ENCODE peak calls at places on chromosomes 6 and 20, in six cellular contexts. One of them, this sample, is unnamed.
A peak's percentile ranks its signal among the peaks of the same experiment; 100 is the strongest.

GRCh38 chr6:98467091-98467490 is 367.3 kb upstream of the POU3F2 start:
- DNase-seq in uterus: no peak
- DNase-seq in left ventricle myocardium inferior: no peak
- DNase-seq in cardiac muscle cell: no peak
- DNase-seq in pancreas: no peak
- DNase-seq in mesendoderm: peak; percentile 77
- DNase-seq in this sample: no peak

GRCh38 chr6:90790696-90791095 is 203.8 kb upstream of the MAP3K7 start:
- DNase-seq in cardiac muscle cell: peak; percentile 30
- DNase-seq in left ventricle myocardium inferior: no peak
- DNase-seq in uterus: no peak
- DNase-seq in pancreas: no peak
- DNase-seq in mesendoderm: no peak
- DNase-seq in this sample: no peak

GRCh38 chr20:47875302-47876025 is 90.2 kb upstream of the SULF2 start:
- DNase-seq in pancreas: no peak
- DNase-seq in cardiac muscle cell: peak; percentile 65
- DNase-seq in left ventricle myocardium inferior: no peak
- DNase-seq in uterus: no peak
- DNase-seq in mesendoderm: no peak
- DNase-seq in this sample: no peak

GRCh38 chr20:53099851-53100250 is 127.7 kb downstream of the TSHZ2 start:
- DNase-seq in uterus: no peak
- DNase-seq in mesendoderm: no peak
- DNase-seq in left ventricle myocardium inferior: no peak
- DNase-seq in pancreas: no peak
- DNase-seq in cardiac muscle cell: peak; percentile 20
- DNase-seq in this sample: no peak

GRCh38 chr20:3250091-3250504 is 11.1 kb upstream of the SLC4A11 start:
- DNase-seq in pancreas: no peak
- DNase-seq in mesendoderm: peak; percentile 91
- DNase-seq in uterus: no peak
- DNase-seq in cardiac muscle cell: no peak
- DNase-seq in left ventricle myocardium inferior: no peak
- DNase-seq in this sample: no peak

GRCh38 chr20:361562-361961 is 14.7 kb downstream of the NRSN2 start:
- DNase-seq in mesendoderm: no peak
- DNase-seq in pancreas: no peak
- DNase-seq in uterus: no peak
- DNase-seq in left ventricle myocardium inferior: no peak
- DNase-seq in cardiac muscle cell: no peak
- DNase-seq in this sample: no peak

GRCh38 chr6:116323863-116324262 is 44.1 kb upstream of the TSPYL1 start:
- DNase-seq in mesendoderm: no peak
- DNase-seq in cardiac muscle cell: no peak
- DNase-seq in left ventricle myocardium inferior: no peak
- DNase-seq in uterus: no peak
- DNase-seq in pancreas: no peak
- DNase-seq in this sample: no peak

GRCh38 chr20:47982574-47983360 is 197.5 kb upstream of the SULF2 start:
- DNase-seq in cardiac muscle cell: no peak
- DNase-seq in uterus: no peak
- DNase-seq in left ventricle myocardium inferior: no peak
- DNase-seq in mesendoderm: no peak
- DNase-seq in pancreas: no peak
- DNase-seq in this sample: no peak

GRCh38 chr6:5389086-5389745 is 127.9 kb downstream of the FARS2 start:
- DNase-seq in cardiac muscle cell: no peak
- DNase-seq in pancreas: no peak
- DNase-seq in left ventricle myocardium inferior: no peak
- DNase-seq in uterus: no peak
- DNase-seq in mesendoderm: no peak
- DNase-seq in this sample: no peak

GRCh38 chr20:64246616-64247311 is 8.8 kb upstream of the PCMTD2 start:
- DNase-seq in pancreas: peak; percentile 44
- DNase-seq in cardiac muscle cell: no peak
- DNase-seq in mesendoderm: no peak
- DNase-seq in left ventricle myocardium inferior: no peak
- DNase-seq in uterus: no peak
- DNase-seq in this sample: peak; percentile 32

GRCh38 chr20:61926253-61926613 is 139.4 kb downstream of the TAF4 start:
- DNase-seq in uterus: no peak
- DNase-seq in cardiac muscle cell: no peak
- DNase-seq in mesendoderm: no peak
- DNase-seq in pancreas: no peak
- DNase-seq in left ventricle myocardium inferior: no peak
- DNase-seq in this sample: no peak

GRCh38 chr6:158174024-158174423 is 5.9 kb downstream of the GTF2H5 start:
- DNase-seq in uterus: no peak
- DNase-seq in left ventricle myocardium inferior: no peak
- DNase-seq in cardiac muscle cell: no peak
- DNase-seq in pancreas: no peak
- DNase-seq in mesendoderm: no peak
- DNase-seq in this sample: no peak

GRCh38 chr6:158174514-158174913 is 6.4 kb downstream of the GTF2H5 start:
- DNase-seq in pancreas: no peak
- DNase-seq in uterus: no peak
- DNase-seq in left ventricle myocardium inferior: no peak
- DNase-seq in cardiac muscle cell: peak; percentile 94
- DNase-seq in mesendoderm: no peak
- DNase-seq in this sample: no peak

GRCh38 chr6:158172001-158172400 is 3.9 kb downstream of the GTF2H5 start:
- DNase-seq in uterus: no peak
- DNase-seq in cardiac muscle cell: no peak
- DNase-seq in left ventricle myocardium inferior: no peak
- DNase-seq in mesendoderm: no peak
- DNase-seq in pancreas: no peak
- DNase-seq in this sample: no peak

GRCh38 chr6:158168054-158168303 is at the start of gene SERAC1:
- DNase-seq in mesendoderm: no peak
- DNase-seq in cardiac muscle cell: no peak
- DNase-seq in left ventricle myocardium inferior: no peak
- DNase-seq in uterus: no peak
- DNase-seq in pancreas: no peak
- DNase-seq in this sample: no peak

DNA sequence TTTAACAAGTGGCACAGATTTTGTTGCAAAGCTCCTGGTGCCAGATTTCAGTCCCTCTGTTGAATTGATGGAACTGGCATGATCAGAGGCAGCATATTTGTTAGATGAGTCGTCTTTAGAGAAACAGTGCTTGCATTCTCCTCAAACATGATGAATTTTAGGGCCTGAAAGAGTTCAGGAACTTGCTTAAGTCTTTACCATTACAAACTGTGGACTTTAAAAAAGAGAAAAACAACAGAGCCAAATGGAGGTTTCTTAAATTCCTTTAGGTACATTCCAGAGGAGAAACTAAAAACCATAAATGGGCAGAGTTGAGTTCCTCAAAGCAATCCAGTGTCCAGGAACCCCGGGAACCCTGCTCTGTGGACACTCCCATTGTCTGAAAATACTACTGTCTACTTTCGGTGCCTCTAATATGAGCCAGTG is 2.5 kb downstream of the GTF2H5 start:
- DNase-seq in cardiac muscle cell: peak; percentile 84
- DNase-seq in pancreas: no peak
- DNase-seq in mesendoderm: peak; percentile 68
- DNase-seq in left ventricle myocardium inferior: no peak
- DNase-seq in uterus: no peak
- DNase-seq in this sample: no peak
- H3K4me3 ChIP-seq in cardiac muscle cell: no peak overlapping the region
- H3K4me3 ChIP-seq in pancreas: no peak overlapping the region
- H3K4me3 ChIP-seq in mesendoderm: no peak overlapping the region
- H3K4me3 ChIP-seq in left ventricle myocardium inferior: no peak overlapping the region
- H3K4me3 ChIP-seq in uterus: no peak overlapping the region
- H3K4me3 ChIP-seq in this sample: no peak overlapping the region

GRCh38 chr6:9126845-9127560 is 691.7 kb upstream of the SLC35B3 start:
- DNase-seq in uterus: no peak
- DNase-seq in mesendoderm: no peak
- DNase-seq in left ventricle myocardium inferior: no peak
- DNase-seq in pancreas: no peak
- DNase-seq in cardiac muscle cell: peak; percentile 69
- DNase-seq in this sample: no peak
- H3K27me3 ChIP-seq in uterus: no peaks in the 10 kb centered on the region
- H3K27me3 ChIP-seq in mesendoderm: no peaks in the 10 kb centered on the region
- H3K27me3 ChIP-seq in left ventricle myocardium inferior: no peaks in the 10 kb centered on the region
- H3K27me3 ChIP-seq in pancreas: no peaks in the 10 kb centered on the region
- H3K27me3 ChIP-seq in cardiac muscle cell: no peaks in the 10 kb centered on the region
- H3K27me3 ChIP-seq in this sample: no peaks in the 10 kb centered on the region

DNA sequence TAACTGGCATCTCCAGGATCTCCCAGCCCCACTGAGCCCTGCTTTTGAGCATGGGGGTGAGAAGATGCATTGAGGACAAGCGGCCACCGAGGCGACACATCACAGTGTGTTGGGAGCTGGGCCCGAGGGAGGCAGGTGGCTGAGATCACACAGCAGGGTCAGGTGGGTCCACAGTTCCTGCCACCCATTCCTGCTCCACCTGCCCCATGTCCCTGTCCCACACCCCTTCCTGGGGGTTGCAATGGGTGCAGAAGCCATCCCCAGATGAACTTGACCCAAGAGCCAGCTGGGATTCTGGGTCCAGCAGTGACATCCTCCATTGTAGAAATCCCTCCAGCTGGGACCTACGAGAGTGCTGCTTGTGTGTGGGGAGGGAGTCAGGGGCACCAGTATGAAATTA is 1.0 kb downstream of the TGM2 start:
- DNase-seq in mesendoderm: no peak
- DNase-seq in uterus: no peak
- DNase-seq in pancreas: peak; percentile 56
- DNase-seq in left ventricle myocardium inferior: no peak
- DNase-seq in cardiac muscle cell: no peak
- DNase-seq in this sample: no peak
- H3K4me1 ChIP-seq in mesendoderm: no peaks in the 10 kb centered on the region
- H3K4me1 ChIP-seq in uterus: peaks cover 5% of the 10 kb centered on the region
- H3K4me1 ChIP-seq in pancreas: no peaks in the 10 kb centered on the region
- H3K4me1 ChIP-seq in left ventricle myocardium inferior: peaks cover 75% of the 10 kb centered on the region
- H3K4me1 ChIP-seq in cardiac muscle cell: peaks cover 36% of the 10 kb centered on the region
- H3K4me1 ChIP-seq in this sample: peaks cover 11% of the 10 kb centered on the region

GRCh38 chr20:7094438-7094997 is 327.0 kb downstream of the BMP2 start:
- DNase-seq in left ventricle myocardium inferior: no peak
- DNase-seq in pancreas: no peak
- DNase-seq in mesendoderm: peak; percentile 66
- DNase-seq in cardiac muscle cell: peak; percentile 16
- DNase-seq in uterus: no peak
- DNase-seq in this sample: no peak
- H3K4me3 ChIP-seq in left ventricle myocardium inferior: no peak overlapping the region
- H3K4me3 ChIP-seq in pancreas: no peak overlapping the region
- H3K4me3 ChIP-seq in mesendoderm: no peak overlapping the region
- H3K4me3 ChIP-seq in cardiac muscle cell: no peak overlapping the region
- H3K4me3 ChIP-seq in uterus: no peak overlapping the region
- H3K4me3 ChIP-seq in this sample: no peak overlapping the region

GRCh38 chr6:33816911-33817310 is 13.1 kb upstream of the MLN start:
- DNase-seq in pancreas: no peak
- DNase-seq in uterus: no peak
- DNase-seq in cardiac muscle cell: no peak
- DNase-seq in left ventricle myocardium inferior: no peak
- DNase-seq in mesendoderm: no peak
- DNase-seq in this sample: no peak
- H3K27me3 ChIP-seq in pancreas: no peaks in the 10 kb centered on the region
- H3K27me3 ChIP-seq in uterus: peaks cover 6% of the 10 kb centered on the region
- H3K27me3 ChIP-seq in cardiac muscle cell: no peaks in the 10 kb centered on the region
- H3K27me3 ChIP-seq in left ventricle myocardium inferior: peaks cover 98% of the 10 kb centered on the region
- H3K27me3 ChIP-seq in mesendoderm: no peaks in the 10 kb centered on the region
- H3K27me3 ChIP-seq in this sample: no peaks in the 10 kb centered on the region

DNA sequence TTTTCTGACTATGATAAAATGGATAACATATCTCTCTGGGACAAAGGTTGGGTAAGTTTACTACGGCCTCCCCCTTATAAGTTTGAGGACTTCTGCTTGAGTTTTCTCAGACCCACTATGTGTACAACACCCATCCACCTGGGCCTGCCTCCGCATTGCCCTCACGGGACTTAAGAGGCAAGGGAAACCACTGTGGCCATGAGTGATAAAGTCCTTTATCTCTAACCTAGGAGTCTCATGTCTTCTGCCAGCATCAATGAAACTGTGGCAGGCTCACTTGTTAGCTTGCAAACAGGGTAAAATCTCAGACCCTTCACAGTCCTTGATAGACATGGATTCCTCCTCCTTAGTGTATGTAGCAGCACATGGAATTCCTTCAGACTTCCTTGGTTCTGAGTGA is 173.4 kb upstream of the MYLIP start:
- DNase-seq in uterus: no peak
- DNase-seq in mesendoderm: no peak
- DNase-seq in cardiac muscle cell: no peak
- DNase-seq in left ventricle myocardium inferior: no peak
- DNase-seq in pancreas: no peak
- DNase-seq in this sample: no peak
- H3K4me1 ChIP-seq in uterus: no peaks in the 10 kb centered on the region
- H3K4me1 ChIP-seq in mesendoderm: peaks cover 2% of the 10 kb centered on the region
- H3K4me1 ChIP-seq in cardiac muscle cell: peaks cover 42% of the 10 kb centered on the region
- H3K4me1 ChIP-seq in left ventricle myocardium inferior: peaks cover 44% of the 10 kb centered on the region
- H3K4me1 ChIP-seq in pancreas: peaks cover 2% of the 10 kb centered on the region
- H3K4me1 ChIP-seq in this sample: peaks cover 3% of the 10 kb centered on the region

GRCh38 chr6:106089981-106090380 is 3.8 kb downstream of the PRDM1 start:
- DNase-seq in left ventricle myocardium inferior: no peak
- DNase-seq in uterus: no peak
- DNase-seq in pancreas: no peak
- DNase-seq in mesendoderm: no peak
- DNase-seq in cardiac muscle cell: peak; percentile 42
- DNase-seq in this sample: no peak
- H3K4me3 ChIP-seq in left ventricle myocardium inferior: peak overlapping the region; percentile 66
- H3K4me3 ChIP-seq in uterus: peak overlapping the region; percentile 2
- H3K4me3 ChIP-seq in pancreas: no peak overlapping the region
- H3K4me3 ChIP-seq in mesendoderm: no peak overlapping the region
- H3K4me3 ChIP-seq in cardiac muscle cell: no peak overlapping the region
- H3K4me3 ChIP-seq in this sample: peak overlapping the region; percentile 59

DNA sequence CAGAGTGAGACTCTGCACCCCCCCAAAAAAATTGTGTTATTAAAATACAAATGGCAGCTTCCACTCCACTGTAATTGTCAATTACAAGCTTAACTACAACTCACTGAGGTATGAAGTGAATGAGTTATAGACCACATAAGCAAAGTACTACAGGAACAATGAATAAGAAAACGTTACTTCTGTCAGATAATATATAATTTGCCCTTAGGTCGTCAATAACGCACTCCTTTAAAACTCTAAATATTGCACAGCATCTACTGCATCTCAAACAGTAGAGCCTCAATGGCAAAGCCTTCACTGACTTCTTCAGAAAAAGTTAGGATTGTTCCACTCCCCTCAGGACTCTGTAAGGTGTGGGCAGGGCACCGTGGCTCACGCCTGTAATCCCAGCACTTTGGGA is 2.0 kb upstream of the HBS1L start:
- DNase-seq in mesendoderm: no peak
- DNase-seq in uterus: no peak
- DNase-seq in pancreas: no peak
- DNase-seq in cardiac muscle cell: no peak
- DNase-seq in left ventricle myocardium inferior: no peak
- DNase-seq in this sample: no peak
- H3K27me3 ChIP-seq in mesendoderm: no peaks in the 10 kb centered on the region
- H3K27me3 ChIP-seq in uterus: no peaks in the 10 kb centered on the region
- H3K27me3 ChIP-seq in pancreas: no peaks in the 10 kb centered on the region
- H3K27me3 ChIP-seq in cardiac muscle cell: no peaks in the 10 kb centered on the region
- H3K27me3 ChIP-seq in left ventricle myocardium inferior: no peaks in the 10 kb centered on the region
- H3K27me3 ChIP-seq in this sample: no peaks in the 10 kb centered on the region